ENCODE peak calls at places on chromosome 9, in ten cellular contexts. M, L, Z, F, W, V, P, J, H and S are unnamed samples.

GRCh38 chr9:121609845-121610637 is 41.4 kb upstream of the DAB2IP start:
- DNase-seq in Z (no peak), M (peak), P (peak), W (no peak), F (peak), L (no peak), J (no peak), V (no peak), H (no peak), S (peak)

GRCh38 chr9:2628926-2629325 is 7.3 kb downstream of the VLDLR start:
- DNase-seq in V (no peak), H (no peak), J (no peak), Z (no peak), M (no peak), W (no peak), P (no peak), L (no peak), F (no peak), S (no peak)

GRCh38 chr9:99150456-99151171 is 45.7 kb downstream of the TGFBR1 start:
- DNase-seq in F (no peak), L (no peak), V (no peak), H (no peak), M (no peak), P (no peak), J (no peak), W (no peak), Z (no peak), S (no peak)

GRCh38 chr9:33467526-33467925 is 6.2 kb downstream of the NOL6 start:
- DNase-seq in V (no peak), J (no peak), H (no peak), P (no peak), W (no peak), L (no peak), M (no peak), Z (no peak), F (no peak), S (no peak)

GRCh38 chr9:456365-456764 is 241.7 kb downstream of the DOCK8 start:
- DNase-seq in W (no peak), P (no peak), H (no peak), L (no peak), M (peak), V (no peak), Z (no peak), F (no peak), J (no peak), S (no peak)

GRCh38 chr9:128714586-128715435 is 9.1 kb downstream of the ZDHHC12 start:
- DNase-seq in Z (no peak), F (no peak), W (no peak), V (no peak), L (no peak), M (no peak), H (no peak), P (no peak), J (no peak), S (no peak)

GRCh38 chr9:133666387-133666786 is 30.2 kb downstream of the DBH start:
- DNase-seq in V (no peak), Z (no peak), J (no peak), P (no peak), L (no peak), F (no peak), W (no peak), M (no peak), H (no peak), S (no peak)

GRCh38 chr9:98108540-98109031 is 10.4 kb downstream of the TRIM14 start:
- DNase-seq in P (no peak), F (no peak), H (no peak), J (no peak), W (peak), L (peak), M (no peak), Z (no peak), V (no peak), S (no peak)

GRCh38 chr9:129240581-129241211 is 62.6 kb upstream of the IER5L start:
- DNase-seq in F (no peak), L (no peak), Z (no peak), W (peak), P (no peak), J (no peak), M (no peak), H (no peak), V (no peak), S (no peak)

GRCh38 chr9:3963266-3964019 is 336.4 kb downstream of the GLIS3 start:
- DNase-seq in P (peak), L (no peak), F (no peak), W (no peak), H (no peak), M (no peak), J (peak), Z (peak), V (peak), S (peak)

GRCh38 chr9:126606483-126606870 is 7.3 kb upstream of the LMX1B start:
- DNase-seq in Z (peak), M (no peak), P (no peak), L (no peak), V (no peak), J (no peak), F (no peak), H (no peak), W (no peak), S (no peak)

GRCh38 chr9:18666348-18666747 is 192.4 kb downstream of the ADAMTSL1 start:
- DNase-seq in F (no peak), L (no peak), H (no peak), J (no peak), W (no peak), M (no peak), V (no peak), Z (no peak), P (no peak), S (no peak)